ENCODE peak calls at places on chromosomes 2 and 18, in eight cellular contexts. M, X, Q, N, B, W, J and U are unnamed samples.

GRCh38 chr2:238080518-238080917 is 19.6 kb upstream of the ESPNL start:
- DNase-seq in X (no peak), J (no peak), N (no peak), B (no peak), Q (no peak), W (no peak), M (no peak), U (no peak)

GRCh38 chr2:158297606-158298005 is 158.9 kb downstream of the CCDC148 start:
- DNase-seq in X (no peak), J (peak; percentile 20), Q (no peak), B (no peak), M (no peak), N (no peak), W (no peak), U (no peak)

GRCh38 chr2:107392241-107392704 is 434.4 kb upstream of the RGPD4 start:
- DNase-seq in B (no peak), X (no peak), M (no peak), J (no peak), W (no peak), N (no peak), Q (no peak), U (no peak)

GRCh38 chr2:119468154-119468955 is 36.7 kb downstream of the TMEM37 start:
- DNase-seq in Q (peak; percentile 50), N (no peak), M (no peak), B (peak; percentile 16), W (no peak), J (peak; percentile 39), X (no peak), U (no peak)

GRCh38 chr2:47386551-47386950 is 16.4 kb upstream of the MSH2 start:
- DNase-seq in Q (no peak), W (no peak), M (no peak), B (peak; percentile 55), N (no peak), X (no peak), J (no peak), U (no peak)

GRCh38 chr18:7908686-7909299 is 341.7 kb downstream of the PTPRM start:
- DNase-seq in W (no peak), B (no peak), Q (no peak), N (no peak), J (no peak), M (no peak), X (no peak), U (no peak)

GRCh38 chr2:56338232-56338631 is 154.4 kb downstream of the CCDC85A start:
- DNase-seq in B (no peak), W (no peak), M (no peak), X (no peak), J (no peak), Q (no peak), N (no peak), U (no peak)

GRCh38 chr2:56654936-56655335 is 471.1 kb downstream of the CCDC85A start:
- DNase-seq in Q (no peak), J (no peak), X (no peak), W (no peak), B (no peak), N (no peak), M (no peak), U (no peak)

GRCh38 chr18:35680139-35680551 is 98.6 kb downstream of the GALNT1 start:
- DNase-seq in B (no peak), X (no peak), W (no peak), J (no peak), N (no peak), M (no peak), Q (no peak), U (no peak)

GRCh38 chr2:61993422-61994024 is 88.0 kb downstream of the COMMD1 start:
- DNase-seq in X (peak; percentile 34), M (peak; percentile 2), W (no peak), N (no peak), Q (peak; percentile 79), B (peak; percentile 75), J (peak; percentile 52), U (no peak)

GRCh38 chr2:76599732-76600368 is 889.1 kb upstream of the GCFC2 start:
- DNase-seq in B (peak; percentile 92), M (no peak), J (peak; percentile 34), X (peak; percentile 94), W (peak; percentile 46), N (peak; percentile 41), Q (peak; percentile 54), U (no peak)

GRCh38 chr2:135947483-135947882 is 37.9 kb downstream of the DARS1 start:
- DNase-seq in Q (no peak), B (no peak), W (no peak), J (no peak), M (no peak), N (no peak), X (no peak), U (no peak)

DNA sequence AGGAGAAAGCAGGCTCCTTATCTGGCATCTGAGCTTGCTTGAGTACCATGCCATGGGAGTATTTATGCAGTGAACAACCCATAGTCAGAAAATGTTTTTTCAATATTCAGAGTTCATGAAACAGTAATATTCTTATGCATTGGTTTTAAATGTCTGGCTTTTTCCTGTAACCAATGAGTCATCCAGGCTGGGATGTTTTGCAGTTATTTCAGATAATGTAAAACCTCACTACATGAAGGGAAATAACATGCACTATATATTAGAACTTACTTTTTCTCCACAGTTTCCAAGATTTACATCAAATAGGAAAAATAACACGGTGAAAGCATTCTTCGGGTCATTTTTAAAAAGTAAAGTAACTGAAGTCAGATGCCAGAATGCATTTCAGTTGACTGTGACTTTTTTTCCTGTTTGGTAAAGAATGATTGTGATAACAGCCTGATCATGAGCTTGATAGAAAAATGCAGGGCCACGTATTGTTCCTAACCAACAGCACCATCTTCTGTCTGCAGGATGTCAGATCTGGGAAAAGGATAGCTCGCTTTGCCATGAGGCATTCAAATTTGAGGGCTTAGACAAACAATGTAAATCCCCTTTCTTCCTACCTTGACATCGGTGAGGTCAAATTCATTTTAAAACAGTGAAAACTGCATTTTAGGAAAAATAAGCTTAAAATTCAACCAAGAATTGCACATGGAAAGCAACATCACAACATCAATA is 152.8 kb downstream of the DSC3 start:
- DNase-seq in Q (peak; percentile 10), X (peak; percentile 31), M (no peak), B (peak; percentile 1), J (no peak), W (no peak), N (no peak), U (no peak)
- TF ChIP-seq CTCF in Q (peak; percentile 7), X (no peak), M (no peak), B (peak; percentile 19), J (no peak), W (no peak), N (peak; percentile 70), U (no peak)

GRCh38 chr2:12210016-12210933 is 463.8 kb downstream of the LPIN1 start:
- DNase-seq in W (no peak), B (no peak), N (no peak), Q (no peak), X (no peak), J (no peak), M (no peak), U (no peak)

GRCh38 chr2:12217206-12217605 is 470.8 kb downstream of the LPIN1 start:
- DNase-seq in J (no peak), X (no peak), Q (no peak), N (no peak), B (no peak), W (no peak), M (no peak), U (no peak)

GRCh38 chr2:12211326-12212170 is 465.1 kb downstream of the LPIN1 start:
- DNase-seq in Q (peak; percentile 10), W (no peak), N (no peak), M (no peak), J (no peak), B (no peak), X (no peak), U (no peak)

GRCh38 chr2:12213222-12213621 is 466.8 kb downstream of the LPIN1 start:
- DNase-seq in B (no peak), X (no peak), J (no peak), M (no peak), Q (peak; percentile 18), N (no peak), W (no peak), U (no peak)
- TF ChIP-seq CTCF in B (no peak), X (no peak), J (no peak), M (no peak), Q (no peak), N (no peak), W (no peak), U (no peak)

GRCh38 chr2:222693837-222694236 is 22.4 kb downstream of the MOGAT1 start:
- DNase-seq in N (no peak), J (peak; percentile 15), Q (peak; percentile 61), M (no peak), W (no peak), X (no peak), B (peak; percentile 43), U (no peak)
- TF ChIP-seq CTCF in N (peak; percentile 37), J (peak; percentile 69), Q (peak; percentile 40), M (no peak), W (no peak), X (peak; percentile 17), B (peak; percentile 21), U (peak; percentile 12)

GRCh38 chr18:32930695-32931301 is 158.0 kb upstream of the KLHL14 start:
- DNase-seq in Q (peak; percentile 80), N (no peak), X (peak; percentile 63), B (peak; percentile 54), J (peak; percentile 5), M (peak; percentile 5), W (no peak), U (peak; percentile 7)
- TF ChIP-seq CTCF in Q (peak; percentile 71), N (peak; percentile 76), X (peak; percentile 74), B (peak; percentile 64), J (peak; percentile 62), M (peak; percentile 63), W (no peak), U (peak; percentile 66)